ENCODE peak calls at places on chromosomes 7 and 10, in seven cellular contexts. F is Calu3; B is HCT116; H is T-helper 2 cell; P is GM04504; X is stimulated activated naive B cell treated with anti-CD40 and anti-IgM and Interleukin-4, amounts not matched to agents 10 μg/mL and 1 μg/mL and 100 μg/mL, for 72 hours; E is MM.1S. S is an unnamed sample.

GRCh38 chr7:77422500-77422899 is 6.4 kb upstream of the GSAP start:
- DNase-seq in F (peak), B (no peak), H (no peak), P (no peak), X (no peak), E (no peak), S (no peak)

GRCh38 chr7:100949227-100949930 is at the start of gene MUC3A:
- DNase-seq in F (no peak), B (no peak), H (no peak), P (no peak), X (no peak), E (no peak), S (no peak)

GRCh38 chr7:116455009-116455408 is 44.5 kb upstream of the CAV2 start:
- DNase-seq in F (no peak), B (no peak), H (no peak), P (peak), X (no peak), E (no peak), S (no peak)

GRCh38 chr7:92916751-92917369 is 80.5 kb upstream of the CDK6 start:
- DNase-seq in F (peak), B (peak), H (no peak), P (peak), X (no peak), E (no peak), S (no peak)

GRCh38 chr10:59580257-59580863 is 129.3 kb downstream of the SLC16A9 start:
- DNase-seq in F (peak), B (peak), H (no peak), P (no peak), X (no peak), E (peak), S (no peak)

GRCh38 chr7:85274452-85274851 is 87.6 kb upstream of the SEMA3D start:
- DNase-seq in F (no peak), B (no peak), H (no peak), P (no peak), X (no peak), E (no peak), S (no peak)

GRCh38 chr10:72009430-72010081 is 45.4 kb downstream of the CHST3 start:
- DNase-seq in F (no peak), B (no peak), H (no peak), P (peak), X (no peak), E (no peak), S (no peak)

GRCh38 chr7:126302639-126303038 is 950.1 kb downstream of the GRM8 start:
- DNase-seq in F (no peak), B (no peak), H (no peak), P (no peak), X (no peak), E (no peak), S (no peak)

GRCh38 chr7:50267525-50268041 is 36.9 kb upstream of the IKZF1 start:
- DNase-seq in F (no peak), B (no peak), H (peak), P (no peak), X (no peak), E (no peak), S (no peak)

GRCh38 chr7:19404912-19405329 is 259.7 kb upstream of the FERD3L start:
- DNase-seq in F (peak), B (peak), H (peak), P (peak), X (no peak), E (no peak), S (no peak)

GRCh38 chr10:115762029-115762428 is 511.0 kb downstream of the GFRA1 start:
- DNase-seq in F (no peak), B (no peak), H (no peak), P (no peak), X (no peak), E (no peak), S (no peak)

GRCh38 chr7:77348371-77348813 is 67.8 kb downstream of the GSAP start:
- DNase-seq in F (no peak), B (no peak), H (no peak), P (no peak), X (no peak), E (no peak), S (no peak)

GRCh38 chr10:110423650-110424049 is 74.1 kb upstream of the DUSP5 start:
- DNase-seq in F (no peak), B (no peak), H (no peak), P (no peak), X (peak), E (peak), S (no peak)

GRCh38 chr7:140694592-140694991 is 1.9 kb upstream of the NDUFB2 start:
- DNase-seq in F (no peak), B (no peak), H (no peak), P (no peak), X (no peak), E (no peak), S (no peak)

GRCh38 chr7:12949060-12950045 is 261.9 kb downstream of the ARL4A start:
- DNase-seq in F (no peak), B (no peak), H (no peak), P (no peak), X (no peak), E (no peak), S (no peak)

GRCh38 chr7:134891262-134892001 is 94.9 kb upstream of the AGBL3 start:
- DNase-seq in F (peak), B (peak), H (no peak), P (peak), X (no peak), E (peak), S (no peak)

GRCh38 chr7:151367304-151367703 is 25.7 kb downstream of the NUB1 start:
- DNase-seq in F (no peak), B (no peak), H (no peak), P (no peak), X (no peak), E (no peak), S (no peak)

GRCh38 chr7:47576031-47576908 is 5.6 kb downstream of the TNS3 start:
- DNase-seq in F (peak), B (peak), H (no peak), P (no peak), X (peak), E (no peak), S (no peak)

GRCh38 chr7:80950550-80950967 is 31.7 kb upstream of the SEMA3C start:
- DNase-seq in F (no peak), B (no peak), H (no peak), P (no peak), X (no peak), E (no peak), S (no peak)

GRCh38 chr10:28722065-28722803 is 44.9 kb downstream of the BAMBI start:
- DNase-seq in F (peak), B (no peak), H (no peak), P (no peak), X (no peak), E (no peak), S (no peak)

GRCh38 chr7:116671681-116672595 is at the start of gene MET:
- DNase-seq in F (peak), B (peak), H (peak), P (peak), X (peak), E (peak), S (peak)

GRCh38 chr7:108147031-108147563 is 16.9 kb upstream of the LAMB4 start:
- DNase-seq in F (no peak), B (no peak), H (no peak), P (no peak), X (no peak), E (no peak), S (no peak)

GRCh38 chr7:51162724-51163329 is 153.8 kb downstream of the COBL start:
- DNase-seq in F (peak), B (peak), H (peak), P (peak), X (peak), E (peak), S (peak)

GRCh38 chr10:46084321-46085165 is 38.5 kb upstream of the MSMB start:
- DNase-seq in F (no peak), B (no peak), H (no peak), P (no peak), X (no peak), E (no peak), S (no peak)

GRCh38 chr10:124676416-124677062 is 67.6 kb downstream of the FAM53B start:
- DNase-seq in F (no peak), B (no peak), H (no peak), P (no peak), X (no peak), E (no peak), S (no peak)

GRCh38 chr10:104766341-104766740 is 125.3 kb downstream of the SORCS3 start:
- DNase-seq in F (no peak), B (peak), H (no peak), P (no peak), X (no peak), E (no peak), S (no peak)